ENCODE peak calls at places on chromosome 12, in six cellular contexts. L is endothelial cell, B is AML-193, D is epithelial cell of esophagus, G is Caki2, S is amniotic epithelial cell. I is an unnamed sample.

GRCh38 chr12:104695453-104696148 is 238.9 kb downstream of the CHST11 start:
- DNase-seq in L (no peak), G (peak; percentile 14), B (no peak), D (peak; percentile 29), S (peak; percentile 69), I (peak; percentile 96)

GRCh38 chr12:2238111-2238510 is 185.3 kb downstream of the CACNA1C start:
- DNase-seq in L (no peak), S (no peak), G (no peak), D (no peak), B (no peak), I (no peak)

GRCh38 chr12:13196302-13196921 is at the start of gene EMP1:
- DNase-seq in D (peak; percentile 100), S (peak; percentile 100), L (no peak), B (peak; percentile 61), G (peak; percentile 98), I (peak; percentile 100)

GRCh38 chr12:92602476-92602875 is 100.3 kb upstream of the PLEKHG7 start:
- DNase-seq in S (peak; percentile 90), D (peak; percentile 96), B (no peak), L (no peak), G (peak; percentile 23), I (peak; percentile 94)

GRCh38 chr12:112314981-112315380 is 67.2 kb downstream of the HECTD4 start:
- DNase-seq in L (no peak), D (peak; percentile 4), S (peak; percentile 51), B (no peak), G (no peak), I (peak; percentile 63)

GRCh38 chr12:103273645-103274044 is 222.1 kb downstream of the C12orf42 start:
- DNase-seq in S (no peak), G (no peak), D (peak; percentile 57), L (no peak), B (no peak), I (no peak)

GRCh38 chr12:127025545-127025944 is 1241.4 kb upstream of the TMEM132C start:
- DNase-seq in D (peak; percentile 18), L (no peak), B (no peak), G (no peak), S (no peak), I (peak; percentile 1)

GRCh38 chr12:47822386-47822785 is 2.7 kb upstream of the HDAC7 start:
- DNase-seq in S (no peak), G (no peak), D (no peak), B (no peak), L (no peak), I (no peak)

GRCh38 chr12:84599539-84599938 is 313.1 kb downstream of the SLC6A15 start:
- DNase-seq in B (no peak), L (no peak), D (peak; percentile 77), G (peak; percentile 79), S (peak; percentile 18), I (peak; percentile 9)

GRCh38 chr12:114726092-114726710 is 42.2 kb upstream of the TBX3 start:
- DNase-seq in B (no peak), D (no peak), S (no peak), L (no peak), G (no peak), I (no peak)

GRCh38 chr12:127119600-127120140 is 1147.3 kb upstream of the TMEM132C start:
- DNase-seq in D (no peak), B (no peak), L (no peak), G (no peak), S (no peak), I (no peak)

GRCh38 chr12:48980953-48981756 is 3.0 kb downstream of the WNT1 start:
- DNase-seq in D (no peak), B (no peak), S (no peak), G (no peak), L (no peak), I (no peak)

GRCh38 chr12:63163542-63163941 is 12.5 kb upstream of the AVPR1A start:
- DNase-seq in D (no peak), B (no peak), S (no peak), G (no peak), L (no peak), I (peak; percentile 25)

GRCh38 chr12:96422192-96422591 is 22.0 kb upstream of the CDK17 start:
- DNase-seq in L (no peak), S (peak; percentile 73), B (no peak), G (no peak), D (no peak), I (peak; percentile 65)

GRCh38 chr12:89775336-89776005 is 66.8 kb upstream of the ATP2B1 start:
- DNase-seq in G (no peak), L (no peak), S (no peak), D (no peak), B (no peak), I (peak; percentile 29)

GRCh38 chr12:76290963-76291859 is 57.0 kb downstream of the BBS10 start:
- DNase-seq in G (no peak), S (no peak), D (no peak), L (no peak), B (no peak), I (no peak)

GRCh38 chr12:68180792-68181744 is 21.5 kb upstream of the IFNG start:
- DNase-seq in G (no peak), B (no peak), D (peak; percentile 50), L (no peak), S (peak; percentile 71), I (peak; percentile 57)

GRCh38 chr12:1174659-1175058 is 183.6 kb downstream of the ERC1 start:
- DNase-seq in B (no peak), L (no peak), D (peak; percentile 45), S (no peak), G (no peak), I (no peak)

GRCh38 chr12:96635844-96636243 is 146.5 kb downstream of the CFAP54 start:
- DNase-seq in G (no peak), S (no peak), D (peak; percentile 33), L (no peak), B (no peak), I (no peak)

GRCh38 chr12:40261937-40262336 is 37.1 kb downstream of the LRRK2 start:
- DNase-seq in G (no peak), D (no peak), S (no peak), B (no peak), L (no peak), I (no peak)

GRCh38 chr12:128819293-128820144 is 4.2 kb downstream of the SLC15A4 start:
- DNase-seq in G (no peak), S (no peak), L (no peak), D (no peak), B (no peak), I (no peak)

GRCh38 chr12:12883369-12884001 is 7.9 kb upstream of the GPRC5A start:
- DNase-seq in B (no peak), G (peak; percentile 89), L (no peak), S (peak; percentile 94), D (peak; percentile 91), I (peak; percentile 88)

GRCh38 chr12:78018146-78018910 is 187.6 kb downstream of the NAV3 start:
- DNase-seq in B (no peak), D (no peak), G (no peak), L (no peak), S (peak; percentile 45), I (peak; percentile 64)

GRCh38 chr12:102478416-102479098 is 1.8 kb downstream of the IGF1 start:
- DNase-seq in G (no peak), L (no peak), B (no peak), S (no peak), D (no peak), I (no peak)

GRCh38 chr12:128861226-128862016 is 8.1 kb downstream of the GLT1D1 start:
- DNase-seq in G (peak; percentile 68), L (no peak), D (no peak), S (no peak), B (no peak), I (no peak)

GRCh38 chr12:15214851-15215601 is 6.2 kb downstream of the RERG start:
- DNase-seq in S (no peak), D (no peak), G (peak; percentile 34), B (no peak), L (no peak), I (no peak)

GRCh38 chr12:108643941-108644742 is 10.4 kb upstream of the SELPLG start:
- DNase-seq in D (no peak), B (no peak), G (peak; percentile 67), S (no peak), L (no peak), I (no peak)

GRCh38 chr12:121858662-121859572 is at the start of gene HPD:
- DNase-seq in S (peak; percentile 87), L (no peak), G (peak; percentile 47), B (no peak), D (peak; percentile 69), I (peak; percentile 73)

GRCh38 chr12:14756331-14757143 is 46.7 kb downstream of the WBP11 start:
- DNase-seq in D (no peak), B (no peak), L (peak; percentile 53), G (no peak), S (peak; percentile 44), I (peak; percentile 34)

GRCh38 chr12:503111-503761 is 43.5 kb downstream of the B4GALNT3 start:
- DNase-seq in D (peak; percentile 99), L (no peak), G (no peak), S (peak; percentile 16), B (no peak), I (no peak)

GRCh38 chr12:122275459-122275858 is 9.2 kb upstream of the VPS33A start:
- DNase-seq in D (no peak), B (no peak), G (no peak), L (no peak), S (no peak), I (no peak)

GRCh38 chr12:49021292-49021915 is 2.8 kb upstream of the PRKAG1 start:
- DNase-seq in G (no peak), S (no peak), D (no peak), L (no peak), B (no peak), I (no peak)

GRCh38 chr12:108701779-108702435 is 29.4 kb downstream of the CORO1C start:
- DNase-seq in S (peak; percentile 87), D (peak; percentile 52), G (no peak), L (no peak), B (no peak), I (peak; percentile 85)

GRCh38 chr12:124454735-124455134 is 112.7 kb downstream of the NCOR2 start:
- DNase-seq in G (no peak), D (no peak), L (no peak), B (no peak), S (peak; percentile 95), I (peak; percentile 82)

GRCh38 chr12:104312654-104313053 is 9.1 kb downstream of the EID3 start:
- DNase-seq in B (no peak), G (no peak), L (no peak), S (no peak), D (no peak), I (no peak)

GRCh38 chr12:103751171-103751570 is 89.9 kb downstream of the NT5DC3 start:
- DNase-seq in G (no peak), D (no peak), S (no peak), B (no peak), L (peak; percentile 18), I (no peak)

GRCh38 chr12:51521554-51522276 is 69.3 kb upstream of the SCN8A start:
- DNase-seq in B (no peak), G (no peak), D (peak; percentile 19), L (no peak), S (peak; percentile 21), I (peak; percentile 40)

GRCh38 chr12:106364261-106364660 is 6.7 kb downstream of the POLR3B start:
- DNase-seq in D (no peak), L (no peak), S (no peak), B (no peak), G (no peak), I (no peak)

I was measured in choroid plexus epithelial cell.